ENCODE peak calls at places on chromosomes 16 and 17, in nine cellular contexts. K is stimulated activated CD8-positive, alpha-beta memory T cell treated with anti-CD3 and anti-CD28 coated beads, Interleukin-15, amount 100 ng/mL, for 24 hours; Y is transverse colon; G is ovary; B is epithelial cell of esophagus; D is T-helper 1 cell; X is posterior vena cava; Q is HTR-8/SVneo; H is GM12892. J is an unnamed sample.

GRCh38 chr16:25126820-25127232 is 15.3 kb downstream of the LCMT1 start:
- DNase-seq in K (no peak), Y (peak), G (no peak), B (peak), D (no peak), X (no peak), Q (peak), H (no peak), J (no peak)

GRCh38 chr16:61885343-61885742 is 150.9 kb downstream of the CDH8 start:
- DNase-seq in K (no peak), Y (no peak), G (no peak), B (no peak), D (no peak), X (no peak), Q (no peak), H (no peak), J (no peak)

GRCh38 chr16:31439519-31439918 is 3.1 kb downstream of the ZNF843 start:
- DNase-seq in K (no peak), Y (no peak), G (no peak), B (no peak), D (no peak), X (peak), Q (no peak), H (no peak), J (no peak)

GRCh38 chr17:39169518-39169917 is 3.6 kb upstream of the ARL5C start:
- DNase-seq in K (no peak), Y (no peak), G (no peak), B (no peak), D (no peak), X (no peak), Q (no peak), H (no peak), J (no peak)

GRCh38 chr17:29038511-29039300 is 4.2 kb upstream of the PIPOX start:
- DNase-seq in K (no peak), Y (no peak), G (no peak), B (peak), D (no peak), X (peak), Q (no peak), H (no peak), J (no peak)

GRCh38 chr17:50149425-50150353 is 788 bp downstream of the PPP1R9B start:
- DNase-seq in K (no peak), Y (peak), G (no peak), B (peak), D (peak), X (peak), Q (no peak), H (no peak), J (no peak)

GRCh38 chr16:67055712-67056487 is 27.0 kb downstream of the CBFB start:
- DNase-seq in K (no peak), Y (no peak), G (no peak), B (peak), D (no peak), X (no peak), Q (peak), H (no peak), J (no peak)

GRCh38 chr16:88769617-88770458 is 15.2 kb downstream of the PIEZO1 start:
- DNase-seq in K (no peak), Y (peak), G (no peak), B (peak), D (no peak), X (no peak), Q (no peak), H (peak), J (no peak)

GRCh38 chr17:83155128-83156081 is 76.0 kb downstream of the METRNL start:
- DNase-seq in K (no peak), Y (no peak), G (no peak), B (no peak), D (no peak), X (peak), Q (no peak), H (no peak), J (no peak)

GRCh38 chr17:28928061-28928460 is 23.3 kb downstream of the PHF12 start:
- DNase-seq in K (no peak), Y (no peak), G (no peak), B (peak), D (no peak), X (no peak), Q (no peak), H (no peak), J (no peak)

GRCh38 chr16:68762996-68763756 is 26.1 kb downstream of the CDH1 start:
- DNase-seq in K (no peak), Y (no peak), G (no peak), B (no peak), D (no peak), X (no peak), Q (no peak), H (no peak), J (no peak)

GRCh38 chr17:13107726-13108235 is 90.0 kb upstream of the ELAC2 start:
- DNase-seq in K (no peak), Y (no peak), G (no peak), B (no peak), D (no peak), X (no peak), Q (no peak), H (no peak), J (no peak)

GRCh38 chr17:47218896-47219430 is 9.8 kb downstream of the MYL4 start:
- DNase-seq in K (no peak), Y (no peak), G (no peak), B (no peak), D (no peak), X (no peak), Q (no peak), H (no peak), J (no peak)

GRCh38 chr16:66069576-66069975 is 296.9 kb upstream of the CDH5 start:
- DNase-seq in K (no peak), Y (no peak), G (no peak), B (no peak), D (no peak), X (no peak), Q (no peak), H (no peak), J (no peak)

GRCh38 chr16:67965668-67966548 is 2.5 kb downstream of the SLC12A4 start:
- DNase-seq in K (no peak), Y (no peak), G (no peak), B (peak), D (no peak), X (no peak), Q (peak), H (no peak), J (no peak)